ENCODE peak calls at places on chromosomes 5 and 9, in seven cellular contexts. F, G, E, O, B, C and V are unnamed samples.

GRCh38 chr5:181170237-181170830 is 22.9 kb downstream of the OR2V2 start:
- DNase-seq in C (no peak), E (no peak), O (no peak), F (no peak), G (no peak), B (no peak), V (no peak)

GRCh38 chr5:102222772-102223171 is 73.3 kb downstream of the SLCO4C1 start:
- DNase-seq in G (no peak), B (no peak), C (no peak), E (no peak), O (no peak), F (no peak), V (no peak)

GRCh38 chr9:126389958-126390357 is 63.3 kb downstream of the MVB12B start:
- DNase-seq in G (no peak), F (no peak), O (no peak), E (no peak), B (no peak), C (no peak), V (no peak)

GRCh38 chr5:130871346-130872086 is 293.5 kb downstream of the HINT1 start:
- DNase-seq in C (peak; percentile 29), E (peak; percentile 17), F (no peak), G (peak; percentile 36), B (peak; percentile 45), O (peak; percentile 81), V (peak; percentile 19)

GRCh38 chr5:132206782-132207181 is 20.9 kb downstream of the P4HA2 start:
- DNase-seq in C (no peak), B (no peak), E (no peak), O (no peak), F (no peak), G (no peak), V (no peak)

GRCh38 chr9:77293949-77294348 is 116.6 kb downstream of the VPS13A start:
- DNase-seq in F (no peak), B (no peak), G (no peak), O (no peak), E (no peak), C (no peak), V (no peak)

GRCh38 chr5:149172261-149172660 is 31.0 kb downstream of the ABLIM3 start:
- DNase-seq in O (no peak), F (no peak), G (no peak), C (no peak), E (peak; percentile 76), B (no peak), V (no peak)

GRCh38 chr9:1285526-1285925 is 235.4 kb downstream of the DMRT2 start:
- DNase-seq in C (no peak), E (no peak), F (no peak), B (no peak), G (no peak), O (no peak), V (peak; percentile 80)

GRCh38 chr5:180869587-180869986 is 8.5 kb upstream of the ZFP62 start:
- DNase-seq in F (peak; percentile 39), C (no peak), B (no peak), E (no peak), O (no peak), G (peak; percentile 64), V (peak; percentile 58)

GRCh38 chr5:9502435-9502834 is 43.4 kb downstream of the SEMA5A start:
- DNase-seq in E (no peak), O (no peak), C (no peak), B (peak; percentile 69), G (no peak), F (no peak), V (no peak)

GRCh38 chr5:83721878-83722779 is 1.5 kb upstream of the HAPLN1 start:
- DNase-seq in C (no peak), E (peak; percentile 57), G (peak; percentile 60), B (peak; percentile 87), O (no peak), F (peak; percentile 40), V (peak; percentile 70)

GRCh38 chr9:113636165-113636564 is 172.6 kb downstream of the RGS3 start:
- DNase-seq in G (peak; percentile 2), F (no peak), B (no peak), E (no peak), O (no peak), C (no peak), V (no peak)

GRCh38 chr5:96207420-96207819 is 225.6 kb downstream of the PCSK1 start:
- DNase-seq in E (no peak), F (no peak), G (no peak), O (no peak), C (no peak), B (no peak), V (no peak)
- H3K4me1 ChIP-seq in E (peaks cover 4% of the 10 kb centered on the region), F (no peaks in the 10 kb centered on the region), G (no peaks in the 10 kb centered on the region), O (no peaks in the 10 kb centered on the region), C (no peaks in the 10 kb centered on the region), B (no peaks in the 10 kb centered on the region), V (no peaks in the 10 kb centered on the region)

GRCh38 chr9:92982130-92982529 is 34.8 kb downstream of the FGD3 start:
- DNase-seq in G (no peak), B (no peak), O (no peak), F (no peak), C (no peak), E (no peak), V (no peak)
- H3K9me3 ChIP-seq in G (no peaks in the 10 kb centered on the region), B (no peaks in the 10 kb centered on the region), O (no peaks in the 10 kb centered on the region), F (no peaks in the 10 kb centered on the region), C (no peaks in the 10 kb centered on the region), E (peaks cover 17% of the 10 kb centered on the region), V (no peaks in the 10 kb centered on the region)

GRCh38 chr5:143413964-143414669 is 10.6 kb upstream of the NR3C1 start:
- DNase-seq in E (no peak), F (no peak), B (no peak), O (peak; percentile 61), C (no peak), G (no peak), V (no peak)

GRCh38 chr5:143418140-143418866 is 14.8 kb upstream of the NR3C1 start:
- DNase-seq in E (no peak), F (no peak), G (no peak), B (no peak), O (no peak), C (no peak), V (no peak)

GRCh38 chr5:143416411-143416810 is 12.9 kb upstream of the NR3C1 start:
- DNase-seq in C (no peak), F (no peak), G (no peak), O (no peak), E (no peak), B (no peak), V (no peak)

GRCh38 chr5:143412656-143413342 is 9.3 kb upstream of the NR3C1 start:
- DNase-seq in E (no peak), B (no peak), G (no peak), C (no peak), O (no peak), F (no peak), V (no peak)

DNA sequence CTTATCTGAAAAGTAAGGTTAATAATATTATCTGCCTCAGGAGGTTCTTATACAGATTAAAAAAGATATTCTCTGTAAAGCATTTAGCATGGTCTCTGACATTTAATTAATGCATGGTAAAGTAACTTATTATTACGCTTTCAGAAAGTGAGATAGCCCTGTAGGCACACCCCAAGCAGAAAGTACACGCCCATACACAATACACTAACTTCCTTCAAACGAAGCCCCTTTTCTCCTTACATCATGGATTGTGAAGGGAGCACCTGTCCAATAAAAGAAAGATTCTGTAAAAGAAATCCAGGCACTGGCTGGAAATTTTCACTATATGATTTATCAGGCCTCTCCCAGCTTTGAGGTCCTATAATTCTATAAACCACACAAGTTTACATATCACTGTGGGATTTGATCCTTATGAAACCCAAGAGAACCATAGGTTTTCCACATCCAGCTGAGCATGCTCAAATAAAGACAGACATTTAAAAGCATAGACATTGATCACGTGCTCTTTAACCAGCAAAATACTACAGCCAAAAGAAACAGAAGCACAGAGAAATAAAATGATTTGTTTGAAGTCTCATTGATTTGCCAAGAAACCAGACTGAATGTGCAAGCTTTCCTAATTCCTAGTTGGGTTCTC is 14.1 kb upstream of the NR3C1 start:
- DNase-seq in G (no peak), C (no peak), E (no peak), F (no peak), O (no peak), B (no peak), V (no peak)
- H3K4me1 ChIP-seq in G (no peaks in the 10 kb centered on the region), C (no peaks in the 10 kb centered on the region), E (no peaks in the 10 kb centered on the region), F (no peaks in the 10 kb centered on the region), O (peaks cover 4% of the 10 kb centered on the region), B (no peaks in the 10 kb centered on the region), V (no peaks in the 10 kb centered on the region)

GRCh38 chr5:150945501-150945900 is 40.7 kb upstream of the ZNF300 start:
- DNase-seq in G (no peak), O (no peak), E (peak; percentile 6), B (no peak), C (no peak), F (no peak), V (no peak)

GRCh38 chr5:150948539-150948938 is 43.8 kb upstream of the ZNF300 start:
- DNase-seq in G (no peak), C (no peak), E (no peak), O (no peak), B (no peak), F (no peak), V (no peak)

GRCh38 chr5:150946351-150946905 is 41.6 kb upstream of the ZNF300 start:
- DNase-seq in B (no peak), C (no peak), E (no peak), O (peak; percentile 92), G (peak; percentile 80), F (peak; percentile 90), V (peak; percentile 95)

DNA sequence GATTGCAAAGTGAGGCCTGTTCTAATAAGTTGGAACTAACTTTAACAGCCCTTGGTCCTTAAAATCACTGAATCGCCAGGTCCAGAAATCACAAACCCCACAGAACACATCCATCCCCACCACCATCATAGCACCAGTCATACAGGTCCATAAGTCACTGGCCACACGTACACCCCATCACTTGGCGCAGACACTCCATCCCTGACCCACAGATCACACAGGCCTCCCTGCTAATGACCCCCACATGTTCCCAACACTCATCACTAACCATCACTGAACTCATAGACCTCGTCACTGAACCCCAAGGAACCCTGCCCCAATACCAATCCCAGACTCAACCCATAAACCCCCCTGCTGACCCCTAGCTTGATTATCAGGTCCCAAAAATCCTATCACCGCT is 41.2 kb upstream of the ZNF300 start:
- DNase-seq in C (no peak), O (no peak), E (no peak), F (peak; percentile 21), G (no peak), B (no peak), V (peak; percentile 48)
- H3K9me3 ChIP-seq in C (peaks cover 5% of the 10 kb centered on the region), O (peaks cover 82% of the 10 kb centered on the region), E (peaks cover 38% of the 10 kb centered on the region), F (peaks cover 23% of the 10 kb centered on the region), G (peaks cover 49% of the 10 kb centered on the region), B (peaks cover 4% of the 10 kb centered on the region), V (no peaks in the 10 kb centered on the region)